ENCODE peak calls at places on chromosome 1, in five cellular contexts. L is H1, S is ovary, R is pancreas, H is cardiac fibroblast. A is an unnamed sample.

GRCh38 chr1:157963713-157964112 is 29.7 kb upstream of the KIRREL1 start:
- DNase-seq in R (peak; percentile 39), L (peak; percentile 17), H (peak; percentile 78), S (peak; percentile 81), A (peak; percentile 41)

GRCh38 chr1:8571200-8571984 is 246.0 kb downstream of the RERE start:
- DNase-seq in R (peak; percentile 47), L (no peak), S (no peak), H (peak; percentile 76), A (no peak)

GRCh38 chr1:152622803-152623202 is at the start of gene LCE3A:
- DNase-seq in L (no peak), R (no peak), H (no peak), S (peak; percentile 57), A (no peak)

GRCh38 chr1:63112155-63112914 is 210.0 kb upstream of the FOXD3 start:
- DNase-seq in S (no peak), R (peak; percentile 16), H (peak; percentile 59), L (peak; percentile 17), A (no peak)

GRCh38 chr1:232428781-232429530 is 201.0 kb downstream of the SIPA1L2 start:
- DNase-seq in R (no peak), H (peak; percentile 28), L (no peak), S (no peak), A (no peak)

GRCh38 chr1:90718411-90719320 is 1.6 kb upstream of the BARHL2 start:
- DNase-seq in L (no peak), H (no peak), S (no peak), R (no peak), A (no peak)

GRCh38 chr1:180909462-180909976 is 3.2 kb upstream of the KIAA1614 start:
- DNase-seq in R (no peak), S (no peak), L (no peak), H (no peak), A (no peak)

GRCh38 chr1:205497351-205497750 is 7.1 kb upstream of the CDK18 start:
- DNase-seq in L (no peak), H (no peak), S (no peak), R (no peak), A (no peak)

GRCh38 chr1:226989081-226989747 is 49.1 kb downstream of the COQ8A start:
- DNase-seq in R (no peak), L (no peak), S (no peak), H (no peak), A (no peak)

GRCh38 chr1:14724697-14725096 is 126.2 kb downstream of the KAZN start:
- DNase-seq in H (no peak), R (no peak), S (no peak), L (no peak), A (no peak)

GRCh38 chr1:83929184-83929583 is 69.7 kb downstream of the TTLL7 start:
- DNase-seq in S (no peak), R (no peak), L (no peak), H (peak; percentile 57), A (no peak)

GRCh38 chr1:1680031-1680911 is 12.3 kb downstream of the SLC35E2B start:
- DNase-seq in L (no peak), S (peak; percentile 30), R (no peak), H (no peak), A (no peak)

GRCh38 chr1:151710187-151710586 is 6.4 kb downstream of the CELF3 start:
- DNase-seq in L (no peak), S (no peak), H (peak; percentile 47), R (no peak), A (no peak)

GRCh38 chr1:178093150-178093957 is 550 bp upstream of the RASAL2 start:
- DNase-seq in H (peak; percentile 98), R (peak; percentile 94), L (peak; percentile 86), S (peak; percentile 91), A (no peak)
- TF ChIP-seq CTCF in H (peak; percentile 18), R (no peak), L (no peak), S (no peak), A (no peak)

DNA sequence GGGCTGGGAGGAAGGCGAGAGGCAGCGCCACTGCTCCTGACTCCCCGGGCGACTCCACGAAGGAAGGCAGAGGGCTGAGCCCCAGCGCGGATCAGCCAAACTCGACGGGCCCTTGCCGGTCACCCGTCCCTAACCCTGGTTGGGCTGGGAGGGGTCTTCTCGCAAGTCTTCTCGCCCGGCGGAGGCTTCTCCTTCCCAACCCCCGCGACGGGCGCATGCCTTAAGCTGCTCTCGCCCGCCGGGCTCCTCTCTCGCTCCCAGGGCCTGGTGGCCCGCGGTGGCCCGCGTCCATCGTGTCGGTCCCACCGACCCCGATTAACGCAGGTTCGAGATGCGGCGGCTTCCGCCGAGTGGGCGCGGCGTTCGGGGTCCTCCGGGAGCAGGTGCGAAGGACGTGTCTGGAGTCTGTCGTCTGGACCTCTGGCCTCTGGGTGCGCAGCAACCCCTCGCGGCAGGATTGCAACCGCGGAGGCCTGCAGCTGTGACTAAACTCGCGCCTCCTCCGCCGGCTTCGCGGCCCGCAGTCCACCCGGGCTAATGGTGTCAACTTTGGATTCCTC is 29.0 kb upstream of the PPM1J start:
- DNase-seq in H (peak; percentile 53), S (peak; percentile 62), R (peak; percentile 19), L (no peak), A (no peak)
- TF ChIP-seq CTCF in H (peak; percentile 73), S (no peak), R (no peak), L (peak; percentile 51), A (no peak)

GRCh38 chr1:48547521-48547920 is 75.5 kb upstream of the SPATA6 start:
- DNase-seq in S (no peak), L (no peak), R (no peak), H (no peak), A (no peak)

GRCh38 chr1:48552903-48553626 is 81.1 kb upstream of the SPATA6 start:
- DNase-seq in R (no peak), S (no peak), H (no peak), L (no peak), A (no peak)

GRCh38 chr1:48555271-48555670 is 83.3 kb upstream of the SPATA6 start:
- DNase-seq in R (no peak), S (no peak), L (no peak), H (no peak), A (no peak)

GRCh38 chr1:48556161-48556850 is 84.3 kb upstream of the SPATA6 start:
- DNase-seq in R (no peak), L (no peak), S (no peak), H (no peak), A (no peak)

GRCh38 chr1:48552420-48552819 is 80.4 kb upstream of the SPATA6 start:
- DNase-seq in L (no peak), R (no peak), S (no peak), H (peak; percentile 1), A (no peak)
- TF ChIP-seq CTCF in L (peak; percentile 63), R (no peak), S (no peak), H (no peak), A (no peak)

GRCh38 chr1:212293579-212293978 is 8.4 kb downstream of the PPP2R5A start:
- DNase-seq in L (no peak), R (no peak), S (no peak), H (peak; percentile 39), A (no peak)
- TF ChIP-seq CTCF in L (peak; percentile 23), R (no peak), S (no peak), H (peak; percentile 19), A (no peak)

GRCh38 chr1:159051436-159051835 is 25.1 kb downstream of the AIM2 start:
- DNase-seq in S (no peak), H (no peak), R (no peak), L (no peak), A (no peak)

GRCh38 chr1:159058751-159059150 is 17.8 kb downstream of the AIM2 start:
- DNase-seq in L (no peak), S (no peak), R (no peak), H (no peak), A (no peak)

GRCh38 chr1:159054427-159054826 is 22.1 kb downstream of the AIM2 start:
- DNase-seq in L (no peak), H (no peak), R (no peak), S (no peak), A (no peak)

GRCh38 chr1:159056069-159056698 is 20.4 kb downstream of the AIM2 start:
- DNase-seq in S (no peak), R (no peak), H (no peak), L (peak; percentile 9), A (no peak)

GRCh38 chr1:159055181-159055621 is 21.4 kb downstream of the AIM2 start:
- DNase-seq in L (no peak), H (no peak), S (no peak), R (no peak), A (no peak)
- TF ChIP-seq CTCF in L (no peak), H (no peak), S (no peak), R (no peak), A (no peak)